ENCODE peak calls at places on chromosomes 16 and 17, in six cellular contexts. X is A549, N is stomach, L is fibroblast of lung, Y is tibial artery, O is GM23338. A is an unnamed sample.

GRCh38 chr17:28849281-28849680 is 5.5 kb upstream of the ERAL1 start:
- DNase-seq in X (no peak), N (no peak), L (peak; percentile 5), Y (no peak), O (peak; percentile 52), A (no peak)

GRCh38 chr16:87931504-87931903 is 4.8 kb downstream of the CA5A start:
- DNase-seq in X (no peak), N (no peak), L (no peak), Y (no peak), O (no peak), A (no peak)

GRCh38 chr17:42028791-42029127 is 8.9 kb downstream of the NKIRAS2 start:
- DNase-seq in X (no peak), N (no peak), L (no peak), Y (no peak), O (no peak), A (no peak)

GRCh38 chr17:49572806-49573420 is 2.8 kb upstream of the NXPH3 start:
- DNase-seq in X (no peak), N (no peak), L (no peak), Y (no peak), O (no peak), A (no peak)

GRCh38 chr16:56366945-56367344 is 58.4 kb downstream of the AMFR start:
- DNase-seq in X (no peak), N (no peak), L (no peak), Y (no peak), O (no peak), A (no peak)

GRCh38 chr16:1002399-1003161 is 21.0 kb downstream of the SOX8 start:
- DNase-seq in X (peak; percentile 95), N (peak; percentile 63), L (peak; percentile 89), Y (no peak), O (no peak), A (peak; percentile 35)

GRCh38 chr16:85460252-85460982 is 152.7 kb upstream of the GSE1 start:
- DNase-seq in X (no peak), N (no peak), L (peak; percentile 50), Y (no peak), O (peak; percentile 67), A (no peak)

GRCh38 chr17:77691216-77692085 is 267.1 kb upstream of the TNRC6C start:
- DNase-seq in X (no peak), N (no peak), L (no peak), Y (no peak), O (no peak), A (no peak)

GRCh38 chr16:55478827-55479559 is at the start of gene MMP2:
- DNase-seq in X (no peak), N (peak; percentile 43), L (peak; percentile 87), Y (peak; percentile 86), O (peak; percentile 91), A (no peak)

GRCh38 chr17:73952136-73952497 is 251.4 kb upstream of the RPL38 start:
- DNase-seq in X (no peak), N (no peak), L (no peak), Y (no peak), O (no peak), A (no peak)

GRCh38 chr17:39614545-39615157 is 6.9 kb upstream of the NEUROD2 start:
- DNase-seq in X (no peak), N (no peak), L (no peak), Y (no peak), O (no peak), A (no peak)

GRCh38 chr17:77892469-77893143 is 65.9 kb upstream of the TNRC6C start:
- DNase-seq in X (no peak), N (no peak), L (no peak), Y (no peak), O (peak; percentile 91), A (no peak)

GRCh38 chr16:10518479-10519041 is 61.8 kb downstream of the EMP2 start:
- DNase-seq in X (no peak), N (no peak), L (no peak), Y (no peak), O (no peak), A (no peak)

GRCh38 chr16:69424935-69425784 is 741 bp downstream of the CYB5B start:
- DNase-seq in X (no peak), N (no peak), L (no peak), Y (no peak), O (no peak), A (no peak)

GRCh38 chr17:49434821-49435581 is 20.3 kb upstream of the PHB1 start:
- DNase-seq in X (peak; percentile 95), N (peak; percentile 49), L (peak; percentile 42), Y (no peak), O (peak; percentile 85), A (no peak)

GRCh38 chr16:84687715-84688114 is 12.1 kb upstream of the USP10 start:
- DNase-seq in X (no peak), N (no peak), L (peak; percentile 90), Y (no peak), O (no peak), A (peak; percentile 88)

GRCh38 chr17:51228177-51228576 is 31.7 kb downstream of the MBTD1 start:
- DNase-seq in X (no peak), N (no peak), L (peak; percentile 50), Y (no peak), O (no peak), A (peak; percentile 53)

GRCh38 chr16:27795992-27796614 is 246.2 kb downstream of the KATNIP start:
- DNase-seq in X (no peak), N (peak; percentile 40), L (peak; percentile 40), Y (no peak), O (peak; percentile 91), A (no peak)

GRCh38 chr17:45149037-45149668 is 878 bp downstream of the HEXIM1 start:
- DNase-seq in X (peak; percentile 93), N (peak; percentile 80), L (peak; percentile 82), Y (peak; percentile 84), O (peak; percentile 93), A (no peak)

GRCh38 chr16:2775317-2775716 is 1.8 kb downstream of the ELOB start:
- DNase-seq in X (no peak), N (no peak), L (no peak), Y (no peak), O (no peak), A (no peak)

GRCh38 chr17:81340606-81341346 is 45.7 kb upstream of the SLC38A10 start:
- DNase-seq in X (no peak), N (no peak), L (peak; percentile 50), Y (peak; percentile 45), O (no peak), A (no peak)
- H3K4me3 ChIP-seq in X (peak overlapping the region; percentile 25), N (peak overlapping the region; percentile 81), L (no peak overlapping the region), Y (peak overlapping the region; percentile 77), O (peak overlapping the region; percentile 84), A (no peak overlapping the region)

GRCh38 chr17:81338301-81339179 is 43.4 kb upstream of the SLC38A10 start:
- DNase-seq in X (no peak), N (no peak), L (no peak), Y (no peak), O (no peak), A (no peak)
- TF ChIP-seq CTCF in X (no peak), N (no peak), L (no peak), Y (no peak), O (peak; percentile 31), A (no peak)

GRCh38 chr16:58286769-58287433 is 7.9 kb downstream of the PRSS54 start:
- DNase-seq in X (no peak), N (no peak), L (no peak), Y (no peak), O (no peak), A (no peak)

GRCh38 chr16:58290861-58291260 is 4.0 kb downstream of the PRSS54 start:
- DNase-seq in X (no peak), N (no peak), L (no peak), Y (no peak), O (peak; percentile 5), A (no peak)

DNA sequence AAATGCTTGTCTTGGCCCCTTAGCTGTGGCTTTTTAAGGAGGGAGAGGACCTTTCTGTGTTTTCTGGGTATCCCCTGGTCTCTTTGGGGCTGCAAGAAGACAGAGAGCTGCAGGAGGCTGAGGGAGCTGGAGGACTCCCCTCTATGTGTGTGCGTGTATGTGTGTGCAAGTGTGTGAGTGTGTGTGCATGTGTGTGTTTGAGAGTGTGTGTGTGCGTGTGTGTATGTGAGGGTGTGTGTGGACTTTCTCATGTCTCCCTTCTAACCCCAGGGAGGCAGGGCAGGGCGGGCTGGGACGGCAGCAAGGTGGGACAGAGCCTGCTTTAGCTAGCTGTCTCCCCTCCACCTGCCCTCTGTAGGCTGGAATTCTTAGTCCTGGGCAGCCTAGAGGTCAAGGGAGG is 1.9 kb downstream of the PRSS54 start:
- DNase-seq in X (no peak), N (no peak), L (no peak), Y (no peak), O (no peak), A (no peak)
- H3K4me3 ChIP-seq in X (no peak overlapping the region), N (no peak overlapping the region), L (no peak overlapping the region), Y (no peak overlapping the region), O (no peak overlapping the region), A (no peak overlapping the region)

DNA sequence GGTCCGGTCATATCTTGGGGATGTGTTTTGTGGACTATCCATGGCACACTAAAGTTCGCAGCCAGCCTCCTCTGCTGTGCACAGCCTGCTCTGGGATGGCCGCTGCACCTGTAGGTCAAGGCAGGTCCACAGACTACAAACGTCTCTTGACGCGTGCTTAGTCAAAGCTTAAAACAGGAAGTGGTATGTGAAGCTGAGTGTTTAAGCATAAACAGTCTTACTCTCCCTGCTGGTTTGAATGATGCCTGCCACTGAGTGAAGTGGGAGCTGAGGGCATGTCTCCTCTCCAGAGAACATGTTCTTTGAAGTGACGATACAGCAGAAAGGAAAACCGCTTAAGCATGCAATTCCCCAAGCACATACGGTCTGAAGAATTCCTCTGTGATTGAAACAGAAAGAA is 365.6 kb downstream of the SLC39A11 start:
- DNase-seq in X (no peak), N (no peak), L (peak; percentile 34), Y (no peak), O (no peak), A (no peak)
- TF ChIP-seq CTCF in X (no peak), N (no peak), L (no peak), Y (no peak), O (no peak), A (no peak)

GRCh38 chr17:38578641-38579480 is 26.9 kb downstream of the SRCIN1 start:
- DNase-seq in X (no peak), N (no peak), L (no peak), Y (no peak), O (no peak), A (no peak)
- H3K4me3 ChIP-seq in X (no peak overlapping the region), N (peak overlapping the region; percentile 31), L (no peak overlapping the region), Y (no peak overlapping the region), O (peak overlapping the region; percentile 56), A (no peak overlapping the region)

GRCh38 chr17:33521784-33522183 is 228.7 kb upstream of the ASIC2 start:
- DNase-seq in X (peak; percentile 40), N (no peak), L (no peak), Y (no peak), O (peak; percentile 76), A (no peak)
- TF ChIP-seq CTCF in X (peak; percentile 38), N (no peak), L (no peak), Y (no peak), O (peak; percentile 85), A (no peak)